ENCODE peak calls at places on chromosomes 11 and 22, in eight cellular contexts. K is fibroblast of gingiva; E is activated T-cell treated with anti-CD3 and anti-CD28 coated beads, Interleukin-2, amount 50 U/mL, for 48 hours; L is left cardiac atrium; G is NCI-H1417; V is iris pigment epithelial cell; B is GM10248; S is stimulated activated naive B cell treated with anti-CD40 and anti-IgM and Interleukin-4, amounts not matched to agents 10 μg/mL and 1 μg/mL and 100 μg/mL, for 72 hours. F is an unnamed sample.

GRCh38 chr22:45645526-45646414 is 25.9 kb upstream of the ATXN10 start:
- DNase-seq in K (peak; percentile 26), E (peak; percentile 85), L (peak; percentile 72), G (peak; percentile 50), V (peak; percentile 48), B (peak; percentile 91), S (peak; percentile 66), F (peak; percentile 42)

GRCh38 chr11:1642288-1643145 is 12.9 kb downstream of the KRTAP5-5 start:
- DNase-seq in K (no peak), E (no peak), L (no peak), G (no peak), V (no peak), B (no peak), S (no peak), F (no peak)

GRCh38 chr11:6194065-6194581 is 4.9 kb upstream of the OR52W1 start:
- DNase-seq in K (no peak), E (no peak), L (no peak), G (no peak), V (no peak), B (no peak), S (no peak), F (no peak)

GRCh38 chr11:68454767-68455166 is 5.8 kb upstream of the PPP6R3 start:
- DNase-seq in K (no peak), E (no peak), L (no peak), G (peak; percentile 73), V (no peak), B (no peak), S (no peak), F (no peak)

GRCh38 chr11:95849087-95849825 is 59.0 kb downstream of the CEP57 start:
- DNase-seq in K (peak; percentile 58), E (no peak), L (peak; percentile 38), G (peak; percentile 59), V (peak; percentile 85), B (peak; percentile 10), S (no peak), F (peak; percentile 27)

GRCh38 chr11:120696597-120696996 is 185.0 kb downstream of the GRIK4 start:
- DNase-seq in K (no peak), E (no peak), L (no peak), G (no peak), V (no peak), B (no peak), S (no peak), F (no peak)

GRCh38 chr11:45847908-45848316 is 637 bp downstream of the CRY2 start:
- DNase-seq in K (peak; percentile 68), E (peak; percentile 72), L (peak; percentile 70), G (peak; percentile 71), V (peak; percentile 76), B (peak; percentile 44), S (peak; percentile 32), F (no peak)

GRCh38 chr11:107929611-107930200 is 1.5 kb downstream of the RAB39A start:
- DNase-seq in K (no peak), E (no peak), L (no peak), G (peak; percentile 55), V (no peak), B (peak; percentile 53), S (no peak), F (no peak)

GRCh38 chr11:103609117-103610066 is 427.0 kb upstream of the DDI1 start:
- DNase-seq in K (peak; percentile 92), E (no peak), L (no peak), G (no peak), V (peak; percentile 96), B (no peak), S (no peak), F (no peak)

GRCh38 chr11:6655790-6656580 is at the start of gene DCHS1:
- DNase-seq in K (no peak), E (no peak), L (peak; percentile 62), G (peak; percentile 46), V (no peak), B (no peak), S (no peak), F (no peak)

GRCh38 chr22:37884420-37884819 is 21.7 kb upstream of the MICALL1 start:
- DNase-seq in K (peak; percentile 72), E (no peak), L (no peak), G (no peak), V (no peak), B (no peak), S (no peak), F (no peak)

GRCh38 chr22:33481550-33481949 is 423.4 kb upstream of the SYN3 start:
- DNase-seq in K (no peak), E (no peak), L (no peak), G (peak; percentile 14), V (no peak), B (no peak), S (no peak), F (no peak)

GRCh38 chr22:45227645-45228400 is 12.9 kb downstream of the KIAA0930 start:
- DNase-seq in K (no peak), E (no peak), L (no peak), G (no peak), V (no peak), B (no peak), S (no peak), F (no peak)

GRCh38 chr11:12114487-12115033 is 4.2 kb downstream of the MICAL2 start:
- DNase-seq in K (no peak), E (no peak), L (no peak), G (no peak), V (no peak), B (no peak), S (no peak), F (no peak)

GRCh38 chr11:64887757-64888405 is 9.5 kb upstream of the EHD1 start:
- DNase-seq in K (peak; percentile 25), E (peak; percentile 92), L (peak; percentile 85), G (peak; percentile 55), V (no peak), B (peak; percentile 92), S (peak; percentile 71), F (peak; percentile 31)

GRCh38 chr11:65251476-65251875 is 10.3 kb upstream of the POLA2 start:
- DNase-seq in K (peak; percentile 76), E (no peak), L (no peak), G (no peak), V (peak; percentile 61), B (no peak), S (no peak), F (no peak)

GRCh38 chr22:48440176-48440575 is 1387.5 kb downstream of the BRD1 start:
- DNase-seq in K (no peak), E (no peak), L (no peak), G (no peak), V (no peak), B (no peak), S (no peak), F (no peak)

GRCh38 chr11:35418847-35419712 is at the start of gene SLC1A2:
- DNase-seq in K (no peak), E (peak; percentile 33), L (peak; percentile 37), G (peak; percentile 88), V (peak; percentile 50), B (peak; percentile 18), S (no peak), F (no peak)

GRCh38 chr11:73317373-73317772 is 9.3 kb downstream of the ARHGEF17 start:
- DNase-seq in K (peak; percentile 57), E (no peak), L (peak; percentile 83), G (no peak), V (no peak), B (no peak), S (no peak), F (no peak)

GRCh38 chr11:8597182-8597581 is 3.2 kb upstream of the STK33 start:
- DNase-seq in K (peak; percentile 45), E (no peak), L (no peak), G (peak; percentile 71), V (peak; percentile 79), B (no peak), S (no peak), F (peak; percentile 45)